ENCODE peak calls at places on chromosomes 4 and X, in seven cellular contexts. K is NT2/D1; I is tibial artery; V is OCI-LY7; C is A549; L is transverse colon; N is CD8-positive, alpha-beta memory T cell. X is an unnamed sample.

GRCh38 chr4:152247271-152247975 is 288.5 kb downstream of the FBXW7 start:
- DNase-seq in K (no peak), I (no peak), V (no peak), C (no peak), L (no peak), N (no peak), X (no peak)

GRCh38 chrX:53440631-53441517 is 6.7 kb upstream of the HSD17B10 start:
- DNase-seq in K (no peak), I (peak; percentile 78), V (no peak), C (peak; percentile 48), L (peak; percentile 72), N (no peak), X (peak; percentile 70)

GRCh38 chr4:6368601-6369000 is 99.0 kb downstream of the WFS1 start:
- DNase-seq in K (no peak), I (no peak), V (no peak), C (no peak), L (no peak), N (no peak), X (no peak)

GRCh38 chr4:87108142-87108546 is 112.3 kb downstream of the KLHL8 start:
- DNase-seq in K (no peak), I (peak; percentile 36), V (no peak), C (peak; percentile 27), L (no peak), N (no peak), X (no peak)

GRCh38 chr4:184802203-184803015 is 23.4 kb downstream of the ACSL1 start:
- DNase-seq in K (no peak), I (peak; percentile 47), V (no peak), C (no peak), L (no peak), N (no peak), X (no peak)

GRCh38 chrX:143296521-143296920 is 220.8 kb downstream of the SPANXN3 start:
- DNase-seq in K (no peak), I (no peak), V (no peak), C (no peak), L (no peak), N (no peak), X (no peak)

GRCh38 chr4:42655921-42656735 is 777 bp downstream of the ATP8A1 start:
- DNase-seq in K (no peak), I (peak; percentile 45), V (peak; percentile 90), C (no peak), L (peak; percentile 65), N (peak; percentile 37), X (peak; percentile 51)

GRCh38 chrX:45807572-45808425 is 607.1 kb upstream of the DIPK2B start:
- DNase-seq in K (no peak), I (no peak), V (no peak), C (peak; percentile 23), L (no peak), N (peak; percentile 32), X (no peak)

GRCh38 chrX:148530464-148531077 is 30.2 kb downstream of the AFF2 start:
- DNase-seq in K (no peak), I (no peak), V (peak; percentile 55), C (peak; percentile 29), L (no peak), N (no peak), X (no peak)

GRCh38 chr4:82136161-82136801 is 237.5 kb downstream of the HNRNPD start:
- DNase-seq in K (no peak), I (no peak), V (peak; percentile 15), C (no peak), L (no peak), N (no peak), X (no peak)

GRCh38 chrX:38694394-38694793 is 106.9 kb upstream of the MID1IP1 start:
- DNase-seq in K (no peak), I (no peak), V (no peak), C (no peak), L (no peak), N (no peak), X (no peak)

GRCh38 chrX:53438174-53438831 is 4.1 kb upstream of the HSD17B10 start:
- DNase-seq in K (no peak), I (no peak), V (no peak), C (no peak), L (no peak), N (no peak), X (no peak)

GRCh38 chr4:159725571-159725970 is 622.7 kb downstream of the RAPGEF2 start:
- DNase-seq in K (no peak), I (no peak), V (no peak), C (no peak), L (no peak), N (no peak), X (no peak)

GRCh38 chrX:73127700-73128241 is 48.5 kb upstream of the PABPC1L2A start:
- DNase-seq in K (no peak), I (no peak), V (no peak), C (peak; percentile 4), L (no peak), N (no peak), X (no peak)

GRCh38 chr4:119035941-119036737 is 99.5 kb upstream of the MYOZ2 start:
- DNase-seq in K (no peak), I (no peak), V (no peak), C (no peak), L (no peak), N (no peak), X (no peak)

GRCh38 chr4:94934864-94935263 is 177.1 kb downstream of the BMPR1B start:
- DNase-seq in K (no peak), I (no peak), V (no peak), C (peak; percentile 29), L (no peak), N (no peak), X (no peak)

GRCh38 chr4:40536032-40536431 is 93.6 kb downstream of the RBM47 start:
- DNase-seq in K (no peak), I (no peak), V (peak; percentile 88), C (no peak), L (no peak), N (no peak), X (no peak)

GRCh38 chr4:3705236-3705987 is 60.8 kb upstream of the ADRA2C start:
- DNase-seq in K (no peak), I (no peak), V (no peak), C (no peak), L (no peak), N (no peak), X (no peak)

GRCh38 chr4:109186458-109186945 is 116.0 kb downstream of the COL25A1 start:
- DNase-seq in K (no peak), I (no peak), V (no peak), C (no peak), L (no peak), N (no peak), X (no peak)

GRCh38 chrX:63809158-63809557 is 24.1 kb upstream of the ARHGEF9 start:
- DNase-seq in K (no peak), I (no peak), V (no peak), C (no peak), L (no peak), N (no peak), X (no peak)

GRCh38 chr4:171846232-171846631 is 33.0 kb downstream of the GALNTL6 start:
- DNase-seq in K (peak; percentile 61), I (no peak), V (peak; percentile 14), C (peak; percentile 54), L (peak; percentile 50), N (no peak), X (no peak)

DNA sequence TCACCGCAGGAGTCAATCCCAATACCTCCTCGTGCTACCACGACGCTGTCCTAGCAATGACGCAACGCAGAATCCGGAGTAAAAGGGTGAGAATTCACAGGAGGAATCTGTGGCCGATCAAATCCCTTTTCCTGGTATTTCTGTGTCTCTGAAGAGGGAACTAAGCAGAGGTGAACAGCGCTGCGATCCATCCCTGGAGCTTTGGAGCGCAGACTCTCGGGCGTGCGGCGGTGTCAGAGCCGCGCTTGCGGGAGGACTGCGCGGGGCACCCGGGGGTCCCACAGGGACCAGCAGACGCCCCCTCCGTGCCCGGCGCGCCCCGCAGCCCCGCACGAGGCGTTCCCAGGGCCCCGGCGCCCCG is 17.2 kb upstream of the ZNF718 start:
- DNase-seq in K (no peak), I (no peak), V (no peak), C (no peak), L (no peak), N (no peak), X (no peak)
- H3K9me3 ChIP-seq in K (peaks cover 20% of the 10 kb centered on the region), I (peaks cover 57% of the 10 kb centered on the region), V (no peaks in the 10 kb centered on the region), C (peaks cover 15% of the 10 kb centered on the region), L (peaks cover 14% of the 10 kb centered on the region), N (no peaks in the 10 kb centered on the region), X (no peaks in the 10 kb centered on the region)

DNA sequence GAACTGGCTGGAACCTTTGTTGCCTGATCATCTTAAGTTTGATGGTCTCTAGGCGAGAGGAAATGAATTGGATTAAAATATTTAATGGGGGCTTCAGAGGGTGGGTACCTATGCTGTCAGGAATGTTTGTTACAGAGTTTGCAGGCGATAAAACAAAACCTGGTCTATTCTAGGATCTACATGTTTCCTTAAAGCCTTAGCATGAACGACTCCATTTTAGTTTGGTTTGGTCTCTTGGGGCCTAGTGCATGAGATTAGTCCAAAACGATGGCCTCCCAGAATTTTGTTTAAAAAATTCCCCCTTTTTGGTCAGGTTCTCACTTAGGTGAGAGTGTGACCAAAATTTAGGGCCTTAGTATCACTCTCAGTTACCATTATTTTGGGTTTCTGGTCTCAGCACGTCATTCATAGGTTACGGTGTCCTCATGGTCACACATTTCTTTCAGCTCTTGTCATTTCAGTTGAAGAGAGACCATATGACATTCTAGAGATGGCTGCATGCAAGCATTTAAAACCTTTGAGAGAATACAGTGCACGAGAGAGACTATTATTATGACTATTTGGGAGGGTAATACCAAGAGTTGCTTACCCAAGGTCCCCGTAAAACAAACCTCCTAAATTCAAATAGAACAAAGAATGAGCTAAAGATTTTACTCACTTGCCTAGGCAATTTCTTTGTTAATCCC is 13.8 kb downstream of the MOB1B start:
- DNase-seq in K (no peak), I (no peak), V (no peak), C (no peak), L (no peak), N (no peak), X (no peak)
- H3K9me3 ChIP-seq in K (peaks cover 5% of the 10 kb centered on the region), I (no peaks in the 10 kb centered on the region), V (peaks cover 27% of the 10 kb centered on the region), C (no peaks in the 10 kb centered on the region), L (no peaks in the 10 kb centered on the region), N (no peaks in the 10 kb centered on the region), X (no peaks in the 10 kb centered on the region)

GRCh38 chr4:478373-478772 is 20.6 kb downstream of the ZNF721 start:
- DNase-seq in K (no peak), I (no peak), V (no peak), C (no peak), L (no peak), N (no peak), X (no peak)
- H3K9me3 ChIP-seq in K (no peaks in the 10 kb centered on the region), I (peaks cover 8% of the 10 kb centered on the region), V (peaks cover 18% of the 10 kb centered on the region), C (peaks cover 66% of the 10 kb centered on the region), L (peaks cover 15% of the 10 kb centered on the region), N (peaks cover 22% of the 10 kb centered on the region), X (no peaks in the 10 kb centered on the region)

GRCh38 chrX:13069771-13070410 is 25.5 kb upstream of the FAM9C start:
- DNase-seq in K (no peak), I (no peak), V (no peak), C (no peak), L (no peak), N (no peak), X (no peak)

GRCh38 chrX:13067842-13068241 is 23.4 kb upstream of the FAM9C start:
- DNase-seq in K (no peak), I (no peak), V (no peak), C (no peak), L (no peak), N (no peak), X (no peak)

GRCh38 chrX:13068651-13069050 is 24.2 kb upstream of the FAM9C start:
- DNase-seq in K (no peak), I (no peak), V (no peak), C (no peak), L (no peak), N (no peak), X (no peak)

GRCh38 chrX:13064599-13065143 is 20.3 kb upstream of the FAM9C start:
- DNase-seq in K (no peak), I (peak; percentile 52), V (no peak), C (peak; percentile 79), L (no peak), N (no peak), X (no peak)

GRCh38 chrX:13066391-13066790 is 22.0 kb upstream of the FAM9C start:
- DNase-seq in K (no peak), I (no peak), V (no peak), C (peak; percentile 55), L (no peak), N (no peak), X (no peak)
- H3K9me3 ChIP-seq in K (peaks cover 22% of the 10 kb centered on the region), I (peaks cover 20% of the 10 kb centered on the region), V (no peaks in the 10 kb centered on the region), C (peaks cover 38% of the 10 kb centered on the region), L (no peaks in the 10 kb centered on the region), N (peaks cover 5% of the 10 kb centered on the region), X (peaks cover 13% of the 10 kb centered on the region)